ENCODE peak calls at places on chromosomes 5 and 9, in eight cellular contexts. G, X, B, J, A, P, E and W are unnamed samples.

GRCh38 chr9:92492781-92493401 is 10.6 kb upstream of the ASPN start:
- DNase-seq in X (no peak), B (no peak), E (no peak), P (no peak), G (no peak), A (no peak), J (no peak), W (no peak)

GRCh38 chr9:93640027-93640426 is 63.6 kb downstream of the PHF2 start:
- DNase-seq in A (no peak), G (no peak), P (no peak), B (no peak), E (no peak), J (no peak), X (no peak), W (no peak)

GRCh38 chr5:95841914-95842812 is 19.6 kb upstream of the GLRX start:
- DNase-seq in A (no peak), J (no peak), P (no peak), E (no peak), G (no peak), X (peak), B (no peak), W (no peak)

GRCh38 chr5:180599981-180600553 is 8.8 kb upstream of the SCGB3A1 start:
- DNase-seq in X (peak), G (no peak), E (no peak), B (no peak), P (no peak), A (no peak), J (peak), W (peak)

GRCh38 chr9:13942695-13943094 is 371.2 kb downstream of the NFIB start:
- DNase-seq in X (peak), B (no peak), G (no peak), A (no peak), P (no peak), J (no peak), E (no peak), W (no peak)

GRCh38 chr5:151895660-151896040 is 29.0 kb downstream of the GLRA1 start:
- DNase-seq in E (no peak), J (no peak), B (no peak), X (no peak), A (no peak), G (no peak), P (no peak), W (no peak)

GRCh38 chr9:2453701-2454100 is 167.9 kb upstream of the VLDLR start:
- DNase-seq in G (no peak), P (no peak), B (no peak), E (no peak), J (no peak), A (no peak), X (no peak), W (no peak)

GRCh38 chr5:160542281-160542680 is 120.6 kb downstream of the PTTG1 start:
- DNase-seq in A (no peak), B (no peak), P (no peak), G (no peak), X (no peak), J (no peak), E (no peak), W (no peak)

GRCh38 chr5:138611295-138612220 is 36.4 kb upstream of the HSPA9 start:
- DNase-seq in X (no peak), P (no peak), B (peak), J (no peak), E (no peak), A (no peak), G (no peak), W (no peak)